ENCODE peak calls at places on chromosomes 16 and 17, in nine cellular contexts. U, V, D, B, K, G, S, A and X are unnamed samples.

GRCh38 chr16:20849587-20850390 is 43.5 kb downstream of the REXO5 start:
- DNase-seq in U (peak; percentile 77), V (peak; percentile 42), D (peak; percentile 67), B (peak; percentile 64), K (peak; percentile 54), G (peak; percentile 71), S (peak; percentile 53), A (peak; percentile 59), X (peak; percentile 46)

GRCh38 chr16:90019201-90019542 is at the start of gene DBNDD1:
- DNase-seq in U (no peak), V (no peak), D (no peak), B (no peak), K (no peak), G (no peak), S (no peak), A (no peak), X (peak; percentile 7)

GRCh38 chr17:28381141-28381825 is 9.8 kb downstream of the SARM1 start:
- DNase-seq in U (no peak), V (no peak), D (peak; percentile 76), B (peak; percentile 66), K (no peak), G (no peak), S (no peak), A (no peak), X (no peak)

GRCh38 chr16:63361032-63361624 is 1324.9 kb upstream of the CDH8 start:
- DNase-seq in U (no peak), V (no peak), D (no peak), B (no peak), K (no peak), G (peak; percentile 15), S (no peak), A (peak; percentile 28), X (no peak)

GRCh38 chr17:9924735-9925191 is 19.7 kb upstream of the RCVRN start:
- DNase-seq in U (no peak), V (peak; percentile 56), D (no peak), B (no peak), K (no peak), G (peak; percentile 43), S (peak; percentile 24), A (peak; percentile 56), X (peak; percentile 26)

GRCh38 chr16:59545666-59546065 is 811.5 kb upstream of the GOT2 start:
- DNase-seq in U (no peak), V (no peak), D (no peak), B (no peak), K (no peak), G (no peak), S (no peak), A (no peak), X (no peak)

GRCh38 chr17:37476431-37477130 is 13.1 kb upstream of the DUSP14 start:
- DNase-seq in U (no peak), V (peak; percentile 97), D (no peak), B (no peak), K (peak; percentile 52), G (no peak), S (no peak), A (peak; percentile 75), X (no peak)

GRCh38 chr17:77507116-77507885 is 366.5 kb downstream of the SEC14L1 start:
- DNase-seq in U (peak; percentile 9), V (no peak), D (no peak), B (no peak), K (peak; percentile 19), G (no peak), S (no peak), A (no peak), X (no peak)

GRCh38 chr16:81823111-81823510 is 44.0 kb downstream of the PLCG2 start:
- DNase-seq in U (no peak), V (no peak), D (peak; percentile 67), B (peak; percentile 52), K (peak; percentile 36), G (no peak), S (no peak), A (no peak), X (no peak)

GRCh38 chr17:55668581-55668980 is 54.1 kb downstream of the TMEM100 start:
- DNase-seq in U (no peak), V (no peak), D (no peak), B (no peak), K (no peak), G (no peak), S (no peak), A (no peak), X (no peak)

GRCh38 chr16:75106351-75107274 is 10.0 kb downstream of the LDHD start:
- DNase-seq in U (no peak), V (no peak), D (no peak), B (no peak), K (no peak), G (no peak), S (no peak), A (no peak), X (no peak)

GRCh38 chr17:30586818-30587595 is 109.8 kb downstream of the GOSR1 start:
- DNase-seq in U (no peak), V (peak; percentile 37), D (no peak), B (no peak), K (no peak), G (no peak), S (no peak), A (peak; percentile 71), X (no peak)

GRCh38 chr16:35797811-35798210 is 2338.4 kb downstream of the TP53TG3F start:
- DNase-seq in U (no peak), V (no peak), D (no peak), B (no peak), K (no peak), G (no peak), S (no peak), A (no peak), X (no peak)

GRCh38 chr16:53085539-53086450 is 31.0 kb downstream of the CHD9 start:
- DNase-seq in U (peak; percentile 42), V (no peak), D (no peak), B (no peak), K (no peak), G (no peak), S (no peak), A (peak; percentile 43), X (no peak)

DNA sequence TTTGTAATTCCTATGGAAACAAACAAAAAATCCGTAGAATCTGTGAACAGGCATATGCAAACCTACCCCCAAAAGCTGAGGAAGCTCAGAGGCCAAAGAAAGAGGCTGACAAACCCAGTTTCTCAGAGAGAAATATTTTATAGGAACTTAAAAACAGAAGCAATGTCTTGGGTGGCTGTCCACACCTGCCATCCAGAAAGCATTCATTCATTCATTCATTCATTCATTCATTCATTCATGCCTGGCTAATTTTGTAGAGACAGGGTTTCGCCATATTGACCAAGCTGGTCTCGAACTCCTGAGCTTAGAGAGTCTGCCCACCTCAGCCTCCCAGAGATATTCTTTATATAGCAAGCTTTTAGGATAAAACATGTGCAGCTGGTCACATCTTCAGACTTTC is 154.3 kb downstream of the MRTFB start:
- DNase-seq in U (no peak), V (no peak), D (no peak), B (no peak), K (no peak), G (no peak), S (no peak), A (no peak), X (no peak)
- H3K36me3 ChIP-seq in U (no peaks in the 10 kb centered on the region), V (peaks cover 7% of the 10 kb centered on the region), D (peaks cover 48% of the 10 kb centered on the region), B (peaks cover 12% of the 10 kb centered on the region), K (no peaks in the 10 kb centered on the region), G (no peaks in the 10 kb centered on the region), S (peaks cover 3% of the 10 kb centered on the region), A (peaks cover 6% of the 10 kb centered on the region), X (no peaks in the 10 kb centered on the region)

GRCh38 chr16:86298166-86299131 is 211.9 kb upstream of the FOXF1 start:
- DNase-seq in U (peak; percentile 38), V (no peak), D (no peak), B (no peak), K (no peak), G (no peak), S (no peak), A (no peak), X (no peak)
- H3K27me3 ChIP-seq in U (no peaks in the 10 kb centered on the region), V (peaks cover 94% of the 10 kb centered on the region), D (peaks cover 51% of the 10 kb centered on the region), B (no peaks in the 10 kb centered on the region), K (peaks cover 95% of the 10 kb centered on the region), G (no peaks in the 10 kb centered on the region), S (peaks cover 18% of the 10 kb centered on the region), A (peaks cover 5% of the 10 kb centered on the region), X (no peaks in the 10 kb centered on the region)

GRCh38 chr17:72385482-72385881 is 264.7 kb downstream of the SOX9 start:
- DNase-seq in U (no peak), V (no peak), D (no peak), B (no peak), K (no peak), G (no peak), S (no peak), A (no peak), X (no peak)

GRCh38 chr17:72388765-72389473 is 268.1 kb downstream of the SOX9 start:
- DNase-seq in U (no peak), V (peak; percentile 89), D (no peak), B (no peak), K (no peak), G (no peak), S (no peak), A (peak; percentile 72), X (no peak)

GRCh38 chr17:72387487-72387886 is 266.7 kb downstream of the SOX9 start:
- DNase-seq in U (no peak), V (peak; percentile 76), D (no peak), B (no peak), K (no peak), G (no peak), S (no peak), A (no peak), X (no peak)

GRCh38 chr17:72387969-72388368 is 267.1 kb downstream of the SOX9 start:
- DNase-seq in U (no peak), V (no peak), D (no peak), B (no peak), K (no peak), G (no peak), S (no peak), A (no peak), X (no peak)

GRCh38 chr17:72386619-72387237 is 265.9 kb downstream of the SOX9 start:
- DNase-seq in U (no peak), V (no peak), D (no peak), B (no peak), K (no peak), G (no peak), S (no peak), A (no peak), X (no peak)
- H3K4me1 ChIP-seq in U (no peaks in the 10 kb centered on the region), V (peaks cover 65% of the 10 kb centered on the region), D (peaks cover 7% of the 10 kb centered on the region), B (no peaks in the 10 kb centered on the region), K (no peaks in the 10 kb centered on the region), G (peaks cover 50% of the 10 kb centered on the region), S (no peaks in the 10 kb centered on the region), A (peaks cover 58% of the 10 kb centered on the region), X (no peaks in the 10 kb centered on the region)

GRCh38 chr16:23504453-23505179 is 5.7 kb downstream of the GGA2 start:
- DNase-seq in U (peak; percentile 47), V (peak; percentile 92), D (peak; percentile 75), B (peak; percentile 74), K (peak; percentile 68), G (peak; percentile 91), S (peak; percentile 32), A (peak; percentile 96), X (peak; percentile 56)
- H3K36me3 ChIP-seq in U (no peaks in the 10 kb centered on the region), V (no peaks in the 10 kb centered on the region), D (no peaks in the 10 kb centered on the region), B (no peaks in the 10 kb centered on the region), K (no peaks in the 10 kb centered on the region), G (no peaks in the 10 kb centered on the region), S (peaks cover 7% of the 10 kb centered on the region), A (no peaks in the 10 kb centered on the region), X (peaks cover 14% of the 10 kb centered on the region)

GRCh38 chr16:83907111-83907510 is 8.2 kb downstream of the MLYCD start:
- DNase-seq in U (no peak), V (no peak), D (no peak), B (no peak), K (no peak), G (no peak), S (no peak), A (no peak), X (no peak)
- H3K27me3 ChIP-seq in U (no peaks in the 10 kb centered on the region), V (no peaks in the 10 kb centered on the region), D (no peaks in the 10 kb centered on the region), B (no peaks in the 10 kb centered on the region), K (no peaks in the 10 kb centered on the region), G (no peaks in the 10 kb centered on the region), S (no peaks in the 10 kb centered on the region), A (no peaks in the 10 kb centered on the region), X (no peaks in the 10 kb centered on the region)

GRCh38 chr16:84121007-84121406 is 4.3 kb upstream of the MBTPS1 start:
- DNase-seq in U (no peak), V (no peak), D (no peak), B (no peak), K (peak; percentile 17), G (no peak), S (no peak), A (no peak), X (no peak)
- H3K4me1 ChIP-seq in U (no peaks in the 10 kb centered on the region), V (peaks cover 32% of the 10 kb centered on the region), D (peaks cover 8% of the 10 kb centered on the region), B (no peaks in the 10 kb centered on the region), K (peaks cover 7% of the 10 kb centered on the region), G (no peaks in the 10 kb centered on the region), S (peaks cover 7% of the 10 kb centered on the region), A (no peaks in the 10 kb centered on the region), X (peaks cover 6% of the 10 kb centered on the region)